ENCODE peak calls at places on chromosomes 13 and 19, in five cellular contexts. I, V, M, U and P are unnamed samples.

GRCh38 chr13:94224670-94225069 is 254.8 kb downstream of the DCT start:
- DNase-seq in I (no peak), V (no peak), M (no peak), U (peak), P (no peak)

GRCh38 chr19:1016647-1017114 is 4.2 kb downstream of the TMEM259 start:
- DNase-seq in I (no peak), V (peak), M (no peak), U (peak), P (no peak)

GRCh38 chr13:23608704-23609413 is 38.6 kb downstream of the TNFRSF19 start:
- DNase-seq in I (no peak), V (peak), M (no peak), U (no peak), P (no peak)

GRCh38 chr13:99308481-99309087 is 1.4 kb upstream of the GPR183 start:
- DNase-seq in I (no peak), V (peak), M (no peak), U (no peak), P (no peak)

GRCh38 chr19:55670280-55671053 is 4.6 kb upstream of the EPN1 start:
- DNase-seq in I (no peak), V (no peak), M (no peak), U (no peak), P (peak)

GRCh38 chr19:17686027-17686511 is 2.1 kb downstream of the UNC13A start:
- DNase-seq in I (no peak), V (peak), M (no peak), U (no peak), P (no peak)

GRCh38 chr19:6738726-6739389 is 622 bp upstream of the TRIP10 start:
- DNase-seq in I (no peak), V (no peak), M (no peak), U (no peak), P (peak)

GRCh38 chr19:58569943-58570670 is 3.0 kb downstream of the MZF1 start:
- DNase-seq in I (no peak), V (no peak), M (no peak), U (no peak), P (peak)

GRCh38 chr19:812819-813358 is 8.9 kb downstream of the PLPPR3 start:
- DNase-seq in I (no peak), V (no peak), M (no peak), U (no peak), P (no peak)

GRCh38 chr13:96052655-96053002 is 572 bp downstream of the UGGT2 start:
- DNase-seq in I (no peak), V (peak), M (peak), U (peak), P (no peak)

GRCh38 chr19:29370276-29370675 is 155.5 kb upstream of the VSTM2B start:
- DNase-seq in I (no peak), V (no peak), M (no peak), U (no peak), P (no peak)

GRCh38 chr19:14055396-14055795 is 6.5 kb downstream of the PALM3 start:
- DNase-seq in I (no peak), V (no peak), M (no peak), U (no peak), P (no peak)

GRCh38 chr13:30755678-30756077 is 20.3 kb downstream of the ALOX5AP start:
- DNase-seq in I (no peak), V (no peak), M (no peak), U (no peak), P (no peak)

GRCh38 chr13:100550433-100550832 is 38.2 kb downstream of the GGACT start:
- DNase-seq in I (no peak), V (peak), M (no peak), U (no peak), P (no peak)

GRCh38 chr13:46211116-46211515 is 612 bp upstream of the LRRC63 start:
- DNase-seq in I (peak), V (peak), M (peak), U (no peak), P (no peak)

GRCh38 chr13:23679214-23679613 is 109.0 kb downstream of the TNFRSF19 start:
- DNase-seq in I (no peak), V (peak), M (no peak), U (no peak), P (no peak)

GRCh38 chr13:44313674-44314073 is 60.0 kb upstream of the SERP2 start:
- DNase-seq in I (no peak), V (peak), M (no peak), U (peak), P (no peak)

GRCh38 chr19:9916719-9917118 is 19.6 kb downstream of the OLFM2 start:
- DNase-seq in I (no peak), V (no peak), M (no peak), U (no peak), P (no peak)

GRCh38 chr19:33818426-33818825 is 21.8 kb downstream of the KCTD15 start:
- DNase-seq in I (no peak), V (no peak), M (peak), U (no peak), P (no peak)

GRCh38 chr13:73036566-73036965 is 22.2 kb upstream of the KLF5 start:
- DNase-seq in I (no peak), V (no peak), M (no peak), U (no peak), P (no peak)

GRCh38 chr19:9913237-9914000 is 22.9 kb downstream of the OLFM2 start:
- DNase-seq in I (no peak), V (no peak), M (peak), U (no peak), P (peak)

GRCh38 chr13:46613409-46614049 is 60.6 kb downstream of the LRCH1 start:
- DNase-seq in I (no peak), V (no peak), M (no peak), U (no peak), P (no peak)

GRCh38 chr13:90868321-90868920 is 479.1 kb upstream of the MIR17HG start:
- DNase-seq in I (no peak), V (peak), M (no peak), U (peak), P (peak)

GRCh38 chr19:47176627-47177090 is 46.0 kb downstream of the SAE1 start:
- DNase-seq in I (peak), V (peak), M (no peak), U (no peak), P (no peak)

GRCh38 chr13:49933511-49933910 is 2.6 kb downstream of the SPRYD7 start:
- DNase-seq in I (no peak), V (no peak), M (no peak), U (no peak), P (no peak)

GRCh38 chr19:46818812-46819211 is 30.4 kb upstream of the SLC1A5 start:
- DNase-seq in I (no peak), V (peak), M (no peak), U (no peak), P (no peak)

GRCh38 chr13:27806744-27807387 is 14.6 kb downstream of the GSX1 start:
- DNase-seq in I (no peak), V (no peak), M (no peak), U (no peak), P (no peak)

GRCh38 chr19:54470276-54470887 is 2.7 kb downstream of the CDC42EP5 start:
- DNase-seq in I (no peak), V (no peak), M (no peak), U (no peak), P (no peak)

GRCh38 chr13:31008400-31009115 is 76.1 kb downstream of the TEX26 start:
- DNase-seq in I (no peak), V (peak), M (no peak), U (no peak), P (no peak)

GRCh38 chr13:67231481-67231940 is 1.4 kb upstream of the PCDH9 start:
- DNase-seq in I (no peak), V (no peak), M (no peak), U (no peak), P (peak)

GRCh38 chr19:41009700-41010235 is 18.7 kb downstream of the CYP2B6 start:
- DNase-seq in I (no peak), V (no peak), M (no peak), U (no peak), P (no peak)

GRCh38 chr19:55657004-55657747 is 2.3 kb downstream of the U2AF2 start:
- DNase-seq in I (no peak), V (no peak), M (no peak), U (peak), P (no peak)

GRCh38 chr13:19681517-19681916 is 48.1 kb downstream of the MPHOSPH8 start:
- DNase-seq in I (no peak), V (peak), M (no peak), U (no peak), P (no peak)

GRCh38 chr19:38988632-38989031 is 13.1 kb upstream of the FBXO17 start:
- DNase-seq in I (no peak), V (no peak), M (no peak), U (no peak), P (no peak)